ENCODE peak calls at places on chromosomes 7 and 10, in four cellular contexts. One of them, this sample, is unnamed.

GRCh38 chr7:53218730-53219504 is 183.5 kb downstream of the POM121L12 start:
- DNase-seq in mesenchymal stem cell: peak; percentile 17
- DNase-seq in mammary epithelial cell: no peak
- DNase-seq in colonic mucosa: no peak
- DNase-seq in this sample: no peak

GRCh38 chr10:73039635-73040034 is 57.0 kb downstream of the P4HA1 start:
- DNase-seq in mesenchymal stem cell: peak; percentile 41
- DNase-seq in colonic mucosa: no peak
- DNase-seq in mammary epithelial cell: no peak
- DNase-seq in this sample: peak; percentile 81

GRCh38 chr7:78607099-78607498 is 808.5 kb downstream of the PHTF2 start:
- DNase-seq in mammary epithelial cell: no peak
- DNase-seq in colonic mucosa: no peak
- DNase-seq in mesenchymal stem cell: no peak
- DNase-seq in this sample: no peak

GRCh38 chr7:32588657-32589056 is 93.4 kb downstream of the AVL9 start:
- DNase-seq in mammary epithelial cell: peak; percentile 52
- DNase-seq in colonic mucosa: no peak
- DNase-seq in mesenchymal stem cell: peak; percentile 92
- DNase-seq in this sample: peak; percentile 65

GRCh38 chr7:142097571-142097970 is 13.9 kb upstream of the MGAM2 start:
- DNase-seq in mammary epithelial cell: no peak
- DNase-seq in mesenchymal stem cell: no peak
- DNase-seq in colonic mucosa: no peak
- DNase-seq in this sample: no peak

GRCh38 chr7:2019693-2020511 is 212.8 kb downstream of the MAD1L1 start:
- DNase-seq in mesenchymal stem cell: peak; percentile 77
- DNase-seq in mammary epithelial cell: no peak
- DNase-seq in colonic mucosa: peak; percentile 47
- DNase-seq in this sample: peak; percentile 90

GRCh38 chr10:23448323-23448722 is 9.4 kb downstream of the OTUD1 start:
- DNase-seq in colonic mucosa: no peak
- DNase-seq in mesenchymal stem cell: no peak
- DNase-seq in mammary epithelial cell: no peak
- DNase-seq in this sample: no peak

GRCh38 chr7:130272456-130273080 is 5.9 kb downstream of the CPA2 start:
- DNase-seq in mesenchymal stem cell: peak; percentile 26
- DNase-seq in colonic mucosa: no peak
- DNase-seq in mammary epithelial cell: peak; percentile 82
- DNase-seq in this sample: no peak

GRCh38 chr7:98398567-98399372 is 2.1 kb downstream of the BAIAP2L1 start:
- DNase-seq in mammary epithelial cell: no peak
- DNase-seq in mesenchymal stem cell: peak; percentile 54
- DNase-seq in colonic mucosa: no peak
- DNase-seq in this sample: no peak

GRCh38 chr7:127338122-127338521 is 54.4 kb downstream of the ZNF800 start:
- DNase-seq in mammary epithelial cell: no peak
- DNase-seq in colonic mucosa: no peak
- DNase-seq in mesenchymal stem cell: no peak
- DNase-seq in this sample: no peak

GRCh38 chr7:35969055-35969454 is 168.2 kb downstream of the SEPTIN7 start:
- DNase-seq in mammary epithelial cell: no peak
- DNase-seq in colonic mucosa: no peak
- DNase-seq in mesenchymal stem cell: no peak
- DNase-seq in this sample: peak; percentile 35

GRCh38 chr7:142954680-142955268 is 7.4 kb downstream of the KEL start:
- DNase-seq in mammary epithelial cell: no peak
- DNase-seq in mesenchymal stem cell: no peak
- DNase-seq in colonic mucosa: no peak
- DNase-seq in this sample: no peak

GRCh38 chr7:816751-817671 is 15.3 kb upstream of the SUN1 start:
- DNase-seq in mesenchymal stem cell: peak; percentile 54
- DNase-seq in mammary epithelial cell: peak; percentile 54
- DNase-seq in colonic mucosa: peak; percentile 57
- DNase-seq in this sample: peak; percentile 58

GRCh38 chr7:31858051-31858450 is 171.0 kb downstream of the PPP1R17 start:
- DNase-seq in mammary epithelial cell: no peak
- DNase-seq in mesenchymal stem cell: peak; percentile 59
- DNase-seq in colonic mucosa: no peak
- DNase-seq in this sample: no peak

GRCh38 chr7:23347682-23348180 is 48.6 kb downstream of the MALSU1 start:
- DNase-seq in mesenchymal stem cell: peak; percentile 94
- DNase-seq in colonic mucosa: no peak
- DNase-seq in mammary epithelial cell: peak; percentile 80
- DNase-seq in this sample: peak; percentile 89

GRCh38 chr7:485188-486081 is 34.2 kb downstream of the PDGFA start:
- DNase-seq in colonic mucosa: peak; percentile 47
- DNase-seq in mesenchymal stem cell: peak; percentile 25
- DNase-seq in mammary epithelial cell: peak; percentile 60
- DNase-seq in this sample: no peak

GRCh38 chr7:27375958-27376357 is 133.4 kb downstream of the EVX1 start:
- DNase-seq in colonic mucosa: no peak
- DNase-seq in mammary epithelial cell: no peak
- DNase-seq in mesenchymal stem cell: no peak
- DNase-seq in this sample: no peak

GRCh38 chr10:78371118-78371517 is 337.5 kb downstream of the RPS24 start:
- DNase-seq in mesenchymal stem cell: no peak
- DNase-seq in colonic mucosa: no peak
- DNase-seq in mammary epithelial cell: no peak
- DNase-seq in this sample: no peak

GRCh38 chr10:76555271-76555670 is 1082.3 kb downstream of the KCNMA1 start:
- DNase-seq in mesenchymal stem cell: no peak
- DNase-seq in mammary epithelial cell: no peak
- DNase-seq in colonic mucosa: no peak
- DNase-seq in this sample: no peak

GRCh38 chr10:26739087-26739631 is 41.7 kb downstream of the PDSS1 start:
- DNase-seq in mammary epithelial cell: no peak
- DNase-seq in mesenchymal stem cell: no peak
- DNase-seq in colonic mucosa: no peak
- DNase-seq in this sample: no peak

GRCh38 chr7:110522751-110523200 is 568.2 kb upstream of the LRRN3 start:
- DNase-seq in colonic mucosa: peak; percentile 28
- DNase-seq in mammary epithelial cell: peak; percentile 17
- DNase-seq in mesenchymal stem cell: peak; percentile 80
- DNase-seq in this sample: no peak

GRCh38 chr10:97974526-97975525 is 55.6 kb downstream of the CRTAC1 start:
- DNase-seq in colonic mucosa: no peak
- DNase-seq in mesenchymal stem cell: no peak
- DNase-seq in mammary epithelial cell: no peak
- DNase-seq in this sample: no peak

GRCh38 chr7:149742075-149742701 is 31.2 kb downstream of the ZNF467 start:
- DNase-seq in mammary epithelial cell: peak; percentile 33
- DNase-seq in mesenchymal stem cell: peak; percentile 69
- DNase-seq in colonic mucosa: peak; percentile 75
- DNase-seq in this sample: peak; percentile 87

GRCh38 chr7:78635394-78635793 is 818.1 kb downstream of the MAGI2 start:
- DNase-seq in mesenchymal stem cell: no peak
- DNase-seq in mammary epithelial cell: no peak
- DNase-seq in colonic mucosa: no peak
- DNase-seq in this sample: no peak

GRCh38 chr10:68938117-68938516 is 17.9 kb upstream of the DDX21 start:
- DNase-seq in mammary epithelial cell: no peak
- DNase-seq in mesenchymal stem cell: no peak
- DNase-seq in colonic mucosa: no peak
- DNase-seq in this sample: no peak

GRCh38 chr7:96679886-96680285 is 29.8 kb downstream of the SEM1 start:
- DNase-seq in mesenchymal stem cell: no peak
- DNase-seq in mammary epithelial cell: no peak
- DNase-seq in colonic mucosa: no peak
- DNase-seq in this sample: no peak

GRCh38 chr7:1197997-1198632 is 34.6 kb upstream of the UNCX start:
- DNase-seq in mammary epithelial cell: peak; percentile 30
- DNase-seq in colonic mucosa: no peak
- DNase-seq in mesenchymal stem cell: peak; percentile 92
- DNase-seq in this sample: peak; percentile 56

DNA sequence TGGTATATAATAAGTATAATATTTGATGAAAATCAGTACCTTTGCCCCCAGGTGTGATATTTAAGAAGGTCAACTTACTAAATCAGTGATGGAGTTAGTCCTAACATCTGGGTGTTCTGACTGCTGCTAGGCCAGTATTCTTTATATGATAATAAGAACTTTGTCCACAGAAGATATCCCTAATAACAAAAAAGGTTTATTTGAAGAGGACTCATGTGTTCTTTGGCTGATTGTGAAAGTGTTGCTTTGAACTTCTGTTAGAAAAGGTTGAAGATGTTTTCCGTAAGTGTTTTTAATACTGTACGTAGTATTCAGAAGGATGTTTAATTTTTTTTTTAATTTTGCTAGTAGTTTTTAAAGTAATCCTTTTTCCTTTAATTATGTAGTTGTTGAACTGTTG is 10.2 kb downstream of the PTEN start:
- DNase-seq in mammary epithelial cell: peak; percentile 5
- DNase-seq in colonic mucosa: no peak
- DNase-seq in mesenchymal stem cell: no peak
- DNase-seq in this sample: no peak
- H3K9ac ChIP-seq in mammary epithelial cell: no peak overlapping the region
- H3K9ac ChIP-seq in colonic mucosa: no peak overlapping the region
- H3K9ac ChIP-seq in mesenchymal stem cell: peak overlapping the region; percentile 10
- H3K9ac ChIP-seq in this sample: no peak overlapping the region

GRCh38 chr10:99958287-99958686 is 51.5 kb downstream of the DNMBP start:
- DNase-seq in colonic mucosa: no peak
- DNase-seq in mesenchymal stem cell: peak; percentile 63
- DNase-seq in mammary epithelial cell: no peak
- DNase-seq in this sample: peak; percentile 42
- H3K4me3 ChIP-seq in colonic mucosa: no peak overlapping the region
- H3K4me3 ChIP-seq in mesenchymal stem cell: peak overlapping the region; percentile 57
- H3K4me3 ChIP-seq in mammary epithelial cell: no peak overlapping the region
- H3K4me3 ChIP-seq in this sample: peak overlapping the region; percentile 21

GRCh38 chr10:5623081-5623748 is 43.2 kb downstream of the ASB13 start:
- DNase-seq in colonic mucosa: peak; percentile 97
- DNase-seq in mammary epithelial cell: peak; percentile 79
- DNase-seq in mesenchymal stem cell: peak; percentile 78
- DNase-seq in this sample: peak; percentile 97

GRCh38 chr10:5620966-5621365 is 45.4 kb downstream of the ASB13 start:
- DNase-seq in mesenchymal stem cell: no peak
- DNase-seq in mammary epithelial cell: no peak
- DNase-seq in colonic mucosa: no peak
- DNase-seq in this sample: no peak

GRCh38 chr10:5622186-5622585 is 44.2 kb downstream of the ASB13 start:
- DNase-seq in mesenchymal stem cell: no peak
- DNase-seq in mammary epithelial cell: no peak
- DNase-seq in colonic mucosa: no peak
- DNase-seq in this sample: no peak

GRCh38 chr10:5624701-5625100 is 41.7 kb downstream of the ASB13 start:
- DNase-seq in mesenchymal stem cell: no peak
- DNase-seq in colonic mucosa: no peak
- DNase-seq in mammary epithelial cell: no peak
- DNase-seq in this sample: no peak

DNA sequence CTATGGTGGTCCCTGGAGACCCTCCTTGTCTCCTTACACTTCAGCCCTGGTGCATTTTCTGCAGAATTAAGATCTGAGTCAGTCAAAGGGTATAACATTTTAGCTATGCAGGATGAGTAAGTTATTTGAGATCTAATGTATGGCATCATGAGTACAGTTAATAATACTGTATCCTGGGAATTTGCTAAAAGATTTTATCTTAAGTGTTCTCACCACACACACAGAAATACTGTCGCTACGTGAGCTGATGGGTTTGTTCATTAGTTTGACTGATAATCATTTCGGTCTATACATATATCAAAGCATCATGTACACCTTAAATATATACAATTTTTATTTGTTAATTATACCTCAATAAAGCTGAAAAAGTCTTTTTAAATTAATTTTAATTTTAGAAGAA is 43.8 kb downstream of the ASB13 start:
- DNase-seq in mesenchymal stem cell: no peak
- DNase-seq in colonic mucosa: no peak
- DNase-seq in mammary epithelial cell: peak; percentile 28
- DNase-seq in this sample: no peak
- H3K9ac ChIP-seq in mesenchymal stem cell: peak overlapping the region; percentile 55
- H3K9ac ChIP-seq in colonic mucosa: no peak overlapping the region
- H3K9ac ChIP-seq in mammary epithelial cell: no peak overlapping the region
- H3K9ac ChIP-seq in this sample: peak overlapping the region; percentile 45

GRCh38 chr7:155214328-155214986 is 83.2 kb upstream of the INSIG1 start:
- DNase-seq in mesenchymal stem cell: no peak
- DNase-seq in colonic mucosa: no peak
- DNase-seq in mammary epithelial cell: peak; percentile 58
- DNase-seq in this sample: no peak
- H3K4me3 ChIP-seq in mesenchymal stem cell: peak overlapping the region; percentile 89
- H3K4me3 ChIP-seq in colonic mucosa: no peak overlapping the region
- H3K4me3 ChIP-seq in mammary epithelial cell: peak overlapping the region; percentile 34
- H3K4me3 ChIP-seq in this sample: peak overlapping the region; percentile 81

GRCh38 chr7:22082553-22082885 is 136.8 kb upstream of the CDCA7L start:
- DNase-seq in mesenchymal stem cell: no peak
- DNase-seq in mammary epithelial cell: no peak
- DNase-seq in colonic mucosa: no peak
- DNase-seq in this sample: no peak
- H3K9ac ChIP-seq in mesenchymal stem cell: peak overlapping the region; percentile 89
- H3K9ac ChIP-seq in mammary epithelial cell: no peak overlapping the region
- H3K9ac ChIP-seq in colonic mucosa: peak overlapping the region; percentile 68
- H3K9ac ChIP-seq in this sample: peak overlapping the region; percentile 94

GRCh38 chr10:102322914-102323313 is 72.6 kb upstream of the NFKB2 start:
- DNase-seq in colonic mucosa: no peak
- DNase-seq in mammary epithelial cell: no peak
- DNase-seq in mesenchymal stem cell: no peak
- DNase-seq in this sample: no peak

GRCh38 chr10:102326031-102326430 is 69.5 kb upstream of the NFKB2 start:
- DNase-seq in mesenchymal stem cell: no peak
- DNase-seq in colonic mucosa: no peak
- DNase-seq in mammary epithelial cell: no peak
- DNase-seq in this sample: no peak

GRCh38 chr10:102327641-102328040 is 67.9 kb upstream of the NFKB2 start:
- DNase-seq in colonic mucosa: no peak
- DNase-seq in mammary epithelial cell: no peak
- DNase-seq in mesenchymal stem cell: no peak
- DNase-seq in this sample: no peak

GRCh38 chr10:102327002-102327401 is 68.5 kb upstream of the NFKB2 start:
- DNase-seq in mammary epithelial cell: no peak
- DNase-seq in colonic mucosa: no peak
- DNase-seq in mesenchymal stem cell: no peak
- DNase-seq in this sample: no peak

DNA sequence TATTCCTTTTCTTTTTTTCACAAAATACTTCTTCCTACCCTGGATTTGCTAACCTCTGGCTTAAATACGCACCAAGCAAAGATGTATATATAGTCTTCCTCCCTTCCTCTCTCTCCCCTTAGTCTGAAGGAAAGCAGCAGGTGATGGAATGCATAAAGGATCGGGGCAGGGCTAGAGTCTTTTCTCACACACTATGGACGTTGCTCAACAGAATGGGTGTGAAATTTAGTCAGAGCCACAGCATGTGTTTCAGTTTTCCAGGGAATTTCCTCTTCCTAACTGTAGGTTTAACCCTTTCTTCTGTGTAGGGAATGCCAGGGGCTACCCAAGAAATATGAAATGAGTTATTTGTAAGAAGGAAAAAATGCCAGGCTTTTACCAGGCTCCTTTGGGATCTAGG is 71.4 kb upstream of the NFKB2 start:
- DNase-seq in mammary epithelial cell: peak; percentile 49
- DNase-seq in colonic mucosa: no peak
- DNase-seq in mesenchymal stem cell: peak; percentile 66
- DNase-seq in this sample: peak; percentile 26
- H3K4me3 ChIP-seq in mammary epithelial cell: no peak overlapping the region
- H3K4me3 ChIP-seq in colonic mucosa: no peak overlapping the region
- H3K4me3 ChIP-seq in mesenchymal stem cell: no peak overlapping the region
- H3K4me3 ChIP-seq in this sample: no peak overlapping the region

This sample was measured in adipocyte.